ENCODE peak calls at places on chromosomes 11 and 22, in nine cellular contexts. N is uterus, D is kidney, U is A549, M is K562, X is heart right ventricle, A is cardiac muscle cell, F is brain microvascular endothelial cell, H is GM23338. G is an unnamed sample.

GRCh38 chr11:123060265-123061000 is 1.5 kb downstream of the HSPA8 start:
- DNase-seq in X (no peak), H (no peak), M (peak; percentile 17), U (no peak), N (no peak), D (no peak), A (no peak), F (no peak), G (no peak)

GRCh38 chr11:73759520-73760065 is 1.3 kb downstream of the RAB6A start:
- DNase-seq in X (no peak), F (no peak), A (peak; percentile 30), M (no peak), N (no peak), H (peak; percentile 14), U (peak; percentile 26), D (no peak), G (no peak)

GRCh38 chr22:33737662-33738061 is 182.6 kb downstream of the LARGE1 start:
- DNase-seq in M (no peak), D (no peak), A (no peak), U (no peak), X (no peak), F (no peak), N (no peak), H (no peak), G (no peak)

GRCh38 chr22:23565942-23566715 is 14.0 kb downstream of the IGLL1 start:
- DNase-seq in X (no peak), U (no peak), M (peak; percentile 60), A (peak; percentile 6), F (no peak), D (peak; percentile 77), H (peak; percentile 35), N (no peak), G (no peak)

GRCh38 chr11:70183483-70184176 is 19.5 kb upstream of the FADD start:
- DNase-seq in H (no peak), N (no peak), U (no peak), F (no peak), X (no peak), M (no peak), D (no peak), A (no peak), G (no peak)

GRCh38 chr11:64790205-64791095 is 12.1 kb upstream of the SF1 start:
- DNase-seq in D (peak; percentile 69), U (no peak), F (no peak), A (no peak), M (no peak), H (no peak), N (no peak), X (no peak), G (no peak)

GRCh38 chr11:71397328-71397860 is 50.8 kb downstream of the DHCR7 start:
- DNase-seq in M (no peak), A (no peak), F (no peak), D (no peak), H (no peak), U (no peak), N (no peak), X (no peak), G (no peak)

GRCh38 chr11:29395555-29396072 is 621.2 kb downstream of the KCNA4 start:
- DNase-seq in X (no peak), A (no peak), D (no peak), H (peak; percentile 2), M (no peak), N (no peak), U (no peak), F (no peak), G (no peak)

GRCh38 chr11:120212259-120212888 is 1.5 kb downstream of the OAF start:
- DNase-seq in A (no peak), U (no peak), X (no peak), D (peak; percentile 61), H (peak; percentile 36), M (peak; percentile 40), F (no peak), N (no peak), G (no peak)

GRCh38 chr11:120212926-120213325 is 2.1 kb downstream of the OAF start:
- DNase-seq in H (no peak), F (no peak), D (peak; percentile 40), X (no peak), U (no peak), M (no peak), A (no peak), N (no peak), G (no peak)

GRCh38 chr11:120211522-120212258 is 858 bp downstream of the OAF start:
- DNase-seq in A (no peak), M (no peak), D (no peak), U (no peak), X (no peak), H (no peak), N (no peak), F (no peak), G (no peak)

GRCh38 chr11:120209750-120210650 is 832 bp upstream of the OAF start:
- DNase-seq in X (no peak), H (no peak), D (no peak), F (no peak), N (no peak), U (no peak), M (no peak), A (no peak), G (no peak)

DNA sequence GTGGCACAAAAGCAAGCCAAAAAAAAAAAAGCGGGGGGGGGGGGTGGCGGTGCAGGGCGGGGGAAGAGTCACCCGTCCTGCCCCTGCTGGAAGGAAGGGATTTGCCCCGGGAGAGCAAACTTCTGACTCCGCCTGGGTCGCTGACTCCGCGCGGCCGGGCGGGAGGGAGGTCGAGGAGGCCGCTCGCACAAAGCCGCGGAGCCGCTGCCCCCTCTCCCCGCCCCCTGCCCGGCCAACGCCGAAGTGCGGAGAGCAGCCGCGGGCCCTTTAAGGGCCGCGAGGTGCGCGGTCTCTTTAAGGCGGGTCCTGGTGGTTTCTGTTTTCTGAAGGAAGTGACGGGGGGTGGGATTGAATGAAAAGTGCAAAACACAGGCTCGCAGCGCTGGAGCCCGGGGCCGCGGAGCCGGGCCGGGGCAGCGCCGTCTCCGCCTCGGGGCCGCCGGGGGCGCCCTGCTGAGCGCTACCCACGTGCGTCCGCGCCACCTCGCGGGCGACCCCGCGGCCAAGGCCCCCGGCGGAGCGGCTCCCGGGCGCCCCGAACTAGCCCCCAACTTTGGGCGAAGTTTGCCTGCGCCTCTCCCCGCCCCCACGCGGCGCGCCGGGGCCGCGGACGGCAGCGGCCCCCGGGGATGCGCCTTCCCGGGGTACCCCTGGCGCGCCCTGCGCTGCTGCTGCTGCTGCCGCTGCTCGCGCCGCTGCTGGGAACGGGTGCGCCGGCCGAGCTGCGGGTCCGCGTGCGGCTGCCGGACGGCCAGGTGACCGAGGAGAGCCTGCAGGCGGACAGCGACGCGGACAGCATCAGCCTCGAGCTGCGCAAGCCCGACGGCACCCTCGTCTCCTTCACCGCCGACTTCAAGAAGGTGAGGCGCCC is at the start of gene OAF:
- DNase-seq in F (peak; percentile 73), H (peak; percentile 94), M (peak; percentile 88), D (peak; percentile 93), A (peak; percentile 92), X (peak; percentile 77), U (peak; percentile 51), N (peak; percentile 82), G (peak; percentile 57)
- TF ChIP-seq CTCF in F (peak; percentile 16), H (no peak), M (no peak), D (peak; percentile 31), A (no peak), X (no peak), U (peak; percentile 31), N (no peak), G (no peak)

GRCh38 chr11:16357776-16358175 is 1.4 kb upstream of the SOX6 start:
- DNase-seq in X (no peak), H (no peak), M (no peak), D (no peak), N (no peak), A (no peak), U (no peak), F (no peak), G (no peak)

GRCh38 chr11:16356057-16356750 is at the start of gene SOX6:
- DNase-seq in N (no peak), X (no peak), U (no peak), H (peak; percentile 27), A (peak; percentile 41), F (peak; percentile 5), M (no peak), D (no peak), G (no peak)

GRCh38 chr11:16358726-16359125 is 2.4 kb upstream of the SOX6 start:
- DNase-seq in M (no peak), U (no peak), D (no peak), N (no peak), A (no peak), X (no peak), H (no peak), F (no peak), G (no peak)

GRCh38 chr11:16359369-16359768 is 3.0 kb upstream of the SOX6 start:
- DNase-seq in D (no peak), A (no peak), H (no peak), N (no peak), X (no peak), U (no peak), F (no peak), M (peak; percentile 27), G (no peak)

DNA sequence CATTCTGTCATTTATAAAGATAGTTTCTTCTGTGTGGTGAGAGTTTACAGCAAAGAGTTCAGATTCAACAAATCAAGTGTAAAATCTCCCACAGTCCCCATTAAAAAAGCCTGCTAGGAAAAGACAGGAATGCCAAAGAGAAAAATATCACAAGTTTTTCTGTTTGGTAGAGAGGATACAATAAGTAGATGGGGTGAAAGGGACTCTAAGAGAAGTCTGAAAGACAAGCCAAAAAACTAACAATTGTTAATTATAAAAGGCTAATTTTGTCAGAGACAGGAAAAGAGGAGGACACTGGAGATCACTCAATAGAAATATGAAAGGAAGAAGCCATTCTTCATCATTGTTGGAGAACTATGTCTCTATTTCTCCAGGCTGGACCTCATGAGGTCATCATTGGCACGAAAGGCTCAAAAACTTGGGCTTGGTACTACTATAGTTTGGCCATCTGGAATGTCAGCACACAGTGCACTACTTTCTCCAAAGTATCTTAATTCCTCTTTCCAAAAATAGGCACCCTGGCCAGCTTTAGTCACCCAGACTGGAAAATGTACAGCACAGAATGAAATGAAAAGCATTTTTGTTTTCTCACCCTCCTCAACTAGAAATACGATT is 512 bp upstream of the SOX6 start:
- DNase-seq in M (no peak), H (no peak), N (no peak), A (no peak), X (peak; percentile 61), D (no peak), F (peak; percentile 5), U (no peak), G (no peak)
- H3K27ac ChIP-seq in M (peak overlapping the region; percentile 53), H (no peak overlapping the region), N (no peak overlapping the region), A (no peak overlapping the region), X (no peak overlapping the region), D (no peak overlapping the region), F (no peak overlapping the region), U (no peak overlapping the region), G (peak overlapping the region; percentile 12)

DNA sequence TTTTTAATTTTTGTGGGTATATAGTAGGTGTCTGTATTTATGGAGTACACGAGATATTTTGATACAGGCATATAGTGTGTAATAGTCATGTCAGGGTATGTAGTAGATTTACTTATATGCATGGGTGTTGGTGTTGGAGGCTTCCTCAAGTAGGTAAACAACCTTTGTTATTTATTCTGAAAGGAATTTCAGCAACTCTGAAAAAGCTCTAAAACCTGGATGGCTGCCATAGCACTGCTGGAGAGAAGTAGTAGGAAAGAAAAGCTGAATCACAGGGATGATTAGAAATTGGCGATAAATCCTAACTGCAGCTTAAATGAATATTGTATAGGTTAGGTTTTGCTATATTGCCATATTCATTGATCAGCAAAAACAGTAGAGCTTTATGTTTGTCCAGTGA is 44.4 kb upstream of the ST14 start:
- DNase-seq in F (peak; percentile 61), H (peak; percentile 72), A (peak; percentile 64), N (no peak), U (no peak), M (no peak), X (no peak), D (no peak), G (no peak)
- TF ChIP-seq CTCF in F (no peak), H (no peak), A (no peak), N (no peak), U (no peak), M (no peak), X (no peak), D (no peak), G (no peak)

DNA sequence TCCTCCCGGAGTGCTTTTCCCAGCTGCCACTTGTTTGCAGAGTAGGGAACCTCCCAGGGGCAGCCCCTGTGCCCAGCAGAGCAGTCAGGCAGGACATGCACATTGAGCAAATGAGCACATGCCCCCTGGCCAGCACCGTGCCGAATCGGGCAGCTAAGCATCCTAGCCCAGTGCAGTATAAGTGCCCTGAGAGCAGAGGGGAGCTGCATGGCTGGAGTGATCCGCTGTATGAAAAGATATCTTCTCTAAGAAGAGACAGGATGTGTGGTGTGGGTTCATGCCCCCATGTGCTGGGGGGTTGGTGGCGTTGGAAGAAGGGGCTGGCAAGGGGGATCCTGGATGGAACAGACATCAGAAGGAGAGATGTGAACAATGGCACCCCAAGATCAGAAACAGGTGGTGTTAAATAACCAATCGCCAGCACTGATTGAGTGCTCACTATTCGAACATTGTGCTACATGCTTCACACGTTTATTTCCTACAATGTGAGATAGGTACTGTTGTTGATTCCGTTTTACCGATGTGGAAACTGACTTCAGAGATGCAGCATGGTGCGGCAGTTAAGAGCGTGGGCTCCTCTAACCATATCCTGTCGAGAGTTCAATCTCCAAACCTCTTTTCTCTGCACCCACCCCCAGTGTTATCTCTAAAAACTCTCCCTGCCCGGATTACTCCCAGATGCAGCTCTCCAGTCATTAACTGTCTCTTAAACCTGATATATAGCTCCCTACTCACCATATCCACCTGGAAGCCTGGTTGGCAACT is 1.3 kb downstream of the AIP start:
- DNase-seq in U (no peak), X (no peak), A (no peak), M (no peak), D (peak; percentile 82), F (no peak), N (no peak), H (no peak), G (no peak)
- H3K27ac ChIP-seq in U (no peak overlapping the region), X (peak overlapping the region; percentile 93), A (no peak overlapping the region), M (peak overlapping the region; percentile 73), D (no peak overlapping the region), F (no peak overlapping the region), N (peak overlapping the region; percentile 86), H (no peak overlapping the region), G (no peak overlapping the region)